ENCODE peak calls at places on chromosome 4, in ten cellular contexts. Z is PC-9, V is lower lobe of right lung, U is testis, C is uterus, O is breast epithelium, E is pancreas, W is fibroblast of lung, K is lung, Y is upper lobe of right lung. H is an unnamed sample.

GRCh38 chr4:131419147-131419546 is 1729.9 kb upstream of the PCDH10 start:
- DNase-seq in Z (no peak), V (no peak), U (no peak), C (no peak), O (no peak), E (no peak), W (no peak), K (no peak), Y (no peak), H (no peak)

GRCh38 chr4:168569066-168569908 is 72.4 kb downstream of the PALLD start:
- DNase-seq in Z (no peak), V (no peak), U (no peak), C (no peak), O (peak; percentile 32), E (no peak), W (no peak), K (peak; percentile 57), Y (no peak), H (no peak)

GRCh38 chr4:833731-834367 is 7.9 kb upstream of the CPLX1 start:
- DNase-seq in Z (no peak), V (peak; percentile 24), U (no peak), C (no peak), O (no peak), E (peak; percentile 42), W (no peak), K (no peak), Y (peak; percentile 30), H (no peak)

GRCh38 chr4:5399790-5400421 is 308.5 kb downstream of the EVC2 start:
- DNase-seq in Z (no peak), V (no peak), U (peak; percentile 22), C (no peak), O (no peak), E (no peak), W (peak; percentile 40), K (no peak), Y (no peak), H (no peak)

GRCh38 chr4:55633903-55634302 is 2.2 kb downstream of the NMU start:
- DNase-seq in Z (no peak), V (no peak), U (no peak), C (no peak), O (no peak), E (no peak), W (no peak), K (no peak), Y (no peak), H (no peak)

GRCh38 chr4:26048962-26049361 is 134.9 kb downstream of the SMIM20 start:
- DNase-seq in Z (no peak), V (no peak), U (no peak), C (peak; percentile 42), O (no peak), E (no peak), W (no peak), K (no peak), Y (no peak), H (no peak)

GRCh38 chr4:123390846-123391456 is 5.6 kb upstream of the SPRY1 start:
- DNase-seq in Z (no peak), V (no peak), U (no peak), C (no peak), O (no peak), E (no peak), W (peak; percentile 57), K (no peak), Y (no peak), H (peak; percentile 18)

GRCh38 chr4:138861130-138861529 is 154.5 kb upstream of the NOCT start:
- DNase-seq in Z (no peak), V (no peak), U (no peak), C (no peak), O (no peak), E (no peak), W (no peak), K (no peak), Y (no peak), H (no peak)

GRCh38 chr4:137700072-137700471 is 167.8 kb upstream of the PCDH18 start:
- DNase-seq in Z (no peak), V (no peak), U (no peak), C (no peak), O (no peak), E (no peak), W (peak; percentile 95), K (no peak), Y (no peak), H (peak; percentile 68)

GRCh38 chr4:137692205-137692604 is 159.9 kb upstream of the PCDH18 start:
- DNase-seq in Z (no peak), V (no peak), U (no peak), C (no peak), O (no peak), E (no peak), W (no peak), K (no peak), Y (no peak), H (no peak)

GRCh38 chr4:137693641-137694040 is 161.3 kb upstream of the PCDH18 start:
- DNase-seq in Z (no peak), V (no peak), U (no peak), C (no peak), O (no peak), E (no peak), W (peak; percentile 59), K (no peak), Y (no peak), H (no peak)

GRCh38 chr4:137688651-137689050 is 156.4 kb upstream of the PCDH18 start:
- DNase-seq in Z (no peak), V (no peak), U (no peak), C (no peak), O (no peak), E (no peak), W (no peak), K (no peak), Y (no peak), H (no peak)

GRCh38 chr4:137694138-137694537 is 161.8 kb upstream of the PCDH18 start:
- DNase-seq in Z (no peak), V (no peak), U (peak; percentile 71), C (peak; percentile 23), O (no peak), E (no peak), W (peak; percentile 81), K (no peak), Y (no peak), H (no peak)
- H3K4me3 ChIP-seq in Z (no peak overlapping the region), V (no peak overlapping the region), U (no peak overlapping the region), C (no peak overlapping the region), O (no peak overlapping the region), E (no peak overlapping the region), W (no peak overlapping the region), K (no peak overlapping the region), Y (no peak overlapping the region), H (no peak overlapping the region)

GRCh38 chr4:140100771-140101170 is 53.2 kb downstream of the MAML3 start:
- DNase-seq in Z (no peak), V (no peak), U (no peak), C (no peak), O (no peak), E (no peak), W (no peak), K (no peak), Y (no peak), H (no peak)
- H3K4me1 ChIP-seq in Z (peaks cover 71% of the 10 kb centered on the region), V (peaks cover 50% of the 10 kb centered on the region), U (peaks cover 30% of the 10 kb centered on the region), C (no peaks in the 10 kb centered on the region), O (peaks cover 12% of the 10 kb centered on the region), E (peaks cover 9% of the 10 kb centered on the region), W (peaks cover 25% of the 10 kb centered on the region), K (peaks cover 9% of the 10 kb centered on the region), Y (peaks cover 39% of the 10 kb centered on the region), H (peaks cover 56% of the 10 kb centered on the region)

GRCh38 chr4:10104991-10105276 is 11.7 kb downstream of the WDR1 start:
- DNase-seq in Z (no peak), V (no peak), U (no peak), C (no peak), O (no peak), E (no peak), W (no peak), K (no peak), Y (no peak), H (no peak)

GRCh38 chr4:10105421-10105820 is 11.2 kb downstream of the WDR1 start:
- DNase-seq in Z (no peak), V (no peak), U (no peak), C (no peak), O (no peak), E (no peak), W (no peak), K (no peak), Y (no peak), H (no peak)

GRCh38 chr4:10107111-10108091 is 9.2 kb downstream of the WDR1 start:
- DNase-seq in Z (no peak), V (no peak), U (no peak), C (no peak), O (no peak), E (peak; percentile 43), W (no peak), K (no peak), Y (no peak), H (no peak)

GRCh38 chr4:10105920-10106319 is 10.7 kb downstream of the WDR1 start:
- DNase-seq in Z (no peak), V (no peak), U (no peak), C (no peak), O (no peak), E (no peak), W (no peak), K (no peak), Y (no peak), H (no peak)

DNA sequence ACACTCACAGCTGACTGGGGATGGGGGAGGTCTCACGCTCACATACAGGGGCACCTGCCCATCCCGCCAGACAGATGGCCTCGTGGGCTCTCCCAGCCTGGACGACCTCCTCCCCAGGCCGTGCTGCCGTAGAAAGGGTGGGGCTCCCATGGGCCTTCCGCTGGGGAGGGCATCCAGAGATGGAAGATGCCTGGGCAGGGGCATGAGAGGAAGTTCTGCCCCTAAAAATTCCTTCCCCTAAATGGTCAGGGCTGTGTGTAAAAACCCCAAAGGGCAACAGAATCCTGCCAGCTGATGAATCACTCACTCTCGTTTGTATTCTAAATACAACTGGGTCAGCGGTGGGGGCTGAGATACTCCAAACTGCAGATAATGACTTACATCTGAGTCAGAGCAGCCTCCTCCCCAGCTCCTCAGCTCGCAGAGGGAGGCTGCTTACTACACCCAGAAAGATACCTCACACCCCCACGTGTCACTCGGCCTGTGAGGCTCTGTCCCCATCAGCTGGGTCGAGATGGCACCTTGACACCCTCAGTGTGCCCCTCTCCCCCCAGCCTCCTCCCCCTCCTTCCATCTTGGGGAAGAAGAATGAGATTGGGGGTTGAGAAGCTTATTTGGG is 10.1 kb downstream of the WDR1 start:
- DNase-seq in Z (peak; percentile 93), V (no peak), U (peak; percentile 86), C (peak; percentile 83), O (peak; percentile 86), E (peak; percentile 67), W (peak; percentile 98), K (peak; percentile 69), Y (no peak), H (peak; percentile 85)
- H3K4me3 ChIP-seq in Z (peak overlapping the region; percentile 24), V (no peak overlapping the region), U (no peak overlapping the region), C (peak overlapping the region; percentile 31), O (peak overlapping the region; percentile 53), E (no peak overlapping the region), W (peak overlapping the region; percentile 44), K (no peak overlapping the region), Y (no peak overlapping the region), H (peak overlapping the region; percentile 6)

GRCh38 chr4:184344899-184345572 is 127.4 kb upstream of the ENPP6 start:
- DNase-seq in Z (no peak), V (no peak), U (no peak), C (no peak), O (no peak), E (no peak), W (no peak), K (no peak), Y (no peak), H (no peak)

GRCh38 chr4:184349283-184350039 is 124.9 kb downstream of the IRF2 start:
- DNase-seq in Z (no peak), V (no peak), U (peak; percentile 30), C (no peak), O (no peak), E (no peak), W (no peak), K (no peak), Y (no peak), H (no peak)

GRCh38 chr4:184345573-184345922 is 127.9 kb upstream of the ENPP6 start:
- DNase-seq in Z (no peak), V (no peak), U (peak; percentile 23), C (no peak), O (no peak), E (no peak), W (peak; percentile 8), K (no peak), Y (no peak), H (no peak)

GRCh38 chr4:184348311-184349233 is 125.8 kb downstream of the IRF2 start:
- DNase-seq in Z (peak; percentile 56), V (no peak), U (peak; percentile 51), C (peak; percentile 41), O (no peak), E (no peak), W (peak; percentile 91), K (peak; percentile 49), Y (no peak), H (no peak)

GRCh38 chr4:184347251-184348239 is 126.8 kb downstream of the IRF2 start:
- DNase-seq in Z (peak; percentile 80), V (peak; percentile 74), U (peak; percentile 35), C (no peak), O (peak; percentile 30), E (no peak), W (peak; percentile 69), K (peak; percentile 47), Y (no peak), H (no peak)
- H3K4me1 ChIP-seq in Z (peaks cover 18% of the 10 kb centered on the region), V (peaks cover 55% of the 10 kb centered on the region), U (peaks cover 40% of the 10 kb centered on the region), C (no peaks in the 10 kb centered on the region), O (no peaks in the 10 kb centered on the region), E (peaks cover 31% of the 10 kb centered on the region), W (peaks cover 3% of the 10 kb centered on the region), K (peaks cover 25% of the 10 kb centered on the region), Y (peaks cover 50% of the 10 kb centered on the region), H (peaks cover 5% of the 10 kb centered on the region)